ENCODE peak calls at places on chromosome 18, in ten cellular contexts. R, F, P, C, I, W, D, Y, Q and N are unnamed samples.

GRCh38 chr18:8260319-8260718 is 348.9 kb upstream of the RAB12 start:
- DNase-seq in R (no peak), Q (no peak), F (no peak), I (peak), D (no peak), W (no peak), Y (no peak), C (peak), P (peak), N (no peak)

GRCh38 chr18:46660955-46661749 is 4.1 kb upstream of the LOXHD1 start:
- DNase-seq in Q (no peak), R (no peak), Y (no peak), F (no peak), D (peak), C (peak), W (no peak), I (peak), P (peak), N (peak)

GRCh38 chr18:25814841-25815458 is 275.5 kb downstream of the SS18 start:
- DNase-seq in Y (no peak), R (no peak), I (no peak), F (no peak), W (no peak), P (no peak), Q (no peak), C (no peak), D (no peak), N (no peak)

GRCh38 chr18:4586729-4587128 is 131.6 kb upstream of the DLGAP1 start:
- DNase-seq in C (no peak), W (no peak), F (no peak), P (peak), Q (no peak), D (no peak), R (no peak), I (no peak), Y (no peak), N (no peak)

GRCh38 chr18:55161966-55162365 is 202.7 kb upstream of the CCDC68 start:
- DNase-seq in D (no peak), W (no peak), I (no peak), Q (no peak), C (no peak), R (no peak), Y (no peak), P (no peak), F (no peak), N (peak)

GRCh38 chr18:76266226-76266991 is 228.6 kb downstream of the ZNF516 start:
- DNase-seq in F (no peak), R (no peak), W (no peak), P (no peak), D (no peak), C (no peak), I (no peak), Y (no peak), Q (no peak), N (no peak)

GRCh38 chr18:54843302-54843701 is 15.0 kb downstream of the RAB27B start:
- DNase-seq in W (no peak), F (no peak), I (peak), D (no peak), R (no peak), P (no peak), Y (no peak), C (peak), Q (no peak), N (no peak)

GRCh38 chr18:79897940-79898625 is 53.4 kb downstream of the SLC66A2 start:
- DNase-seq in D (peak), F (no peak), I (no peak), Q (peak), P (no peak), W (no peak), Y (no peak), C (no peak), R (no peak), N (no peak)

GRCh38 chr18:6741786-6742185 is 12.3 kb downstream of the ARHGAP28 start:
- DNase-seq in Y (no peak), P (no peak), D (no peak), W (no peak), R (no peak), Q (no peak), C (no peak), F (no peak), I (no peak), N (no peak)

GRCh38 chr18:46408334-46408987 is 248.6 kb downstream of the LOXHD1 start:
- DNase-seq in D (no peak), Q (no peak), W (no peak), C (no peak), I (no peak), R (no peak), Y (no peak), F (no peak), P (no peak), N (no peak)

GRCh38 chr18:7812431-7813063 is 245.4 kb downstream of the PTPRM start:
- DNase-seq in C (peak), P (no peak), Y (no peak), D (no peak), W (peak), F (no peak), I (peak), Q (no peak), R (no peak), N (peak)

GRCh38 chr18:79507076-79507545 is 111.4 kb downstream of the NFATC1 start:
- DNase-seq in F (peak), P (no peak), Y (peak), Q (peak), C (peak), D (peak), W (no peak), R (peak), I (no peak), N (peak)

GRCh38 chr18:80023173-80023572 is 11.1 kb upstream of the RBFA start:
- DNase-seq in R (no peak), W (no peak), F (no peak), P (no peak), I (no peak), Y (no peak), C (peak), Q (no peak), D (no peak), N (no peak)

GRCh38 chr18:67108894-67109293 is 407.6 kb downstream of the DSEL start:
- DNase-seq in Q (no peak), P (no peak), Y (no peak), C (no peak), R (no peak), D (no peak), I (no peak), F (no peak), W (no peak), N (no peak)

GRCh38 chr18:61949946-61950345 is 57.1 kb upstream of the RNF152 start:
- DNase-seq in Y (no peak), D (no peak), I (peak), P (no peak), R (no peak), F (no peak), W (peak), Q (no peak), C (peak), N (peak)

DNA sequence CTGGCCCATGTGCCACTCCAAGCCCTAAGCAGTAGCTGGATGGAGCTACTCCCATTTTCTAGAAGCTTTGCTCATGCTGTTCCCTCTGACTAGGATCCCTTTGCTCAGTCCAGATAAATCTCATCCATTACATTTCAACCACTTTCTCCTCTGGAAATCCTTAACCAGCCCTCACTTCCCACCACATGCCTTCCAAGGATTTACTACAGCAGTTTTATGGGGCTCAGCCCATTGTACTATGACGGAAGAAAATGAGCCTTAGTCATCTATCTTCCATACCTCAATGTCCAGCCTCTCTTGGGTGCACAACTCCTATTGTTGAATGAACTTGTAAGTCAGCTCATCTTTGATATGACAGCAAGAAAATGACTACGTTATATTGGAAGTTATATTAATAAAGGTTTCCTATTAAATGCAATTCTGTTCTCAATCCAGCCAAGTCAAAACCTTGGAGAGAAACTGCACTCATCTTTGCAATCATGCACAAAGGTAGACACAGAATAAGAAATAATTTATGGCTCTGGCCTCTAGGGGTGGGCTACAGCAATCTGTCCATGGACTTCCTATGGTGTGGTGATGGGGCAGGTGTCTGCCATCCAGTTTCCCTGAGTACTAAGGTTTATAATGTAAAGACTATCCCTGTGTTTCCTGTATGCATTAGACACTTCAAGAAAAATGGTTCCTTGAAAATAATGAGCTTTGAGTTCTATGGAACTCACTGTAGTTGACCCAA is 3.4 kb downstream of the B4GALT6 start:
- DNase-seq in W (no peak), F (no peak), P (no peak), I (no peak), R (no peak), Q (no peak), C (peak), Y (no peak), D (no peak), N (peak)
- TF ChIP-seq CTCF in W (no peak), F (peak), P (no peak), I (peak), R (no peak), Q (no peak), C (peak), Y (peak), D (peak), N (peak)

GRCh38 chr18:45282101-45282812 is 333.0 kb upstream of the SLC14A2 start:
- DNase-seq in W (no peak), Y (no peak), P (peak), D (no peak), I (no peak), F (no peak), R (no peak), Q (no peak), C (no peak), N (no peak)
- TF ChIP-seq CTCF in W (no peak), Y (no peak), P (no peak), D (no peak), I (no peak), F (no peak), R (no peak), Q (no peak), C (no peak), N (no peak)

DNA sequence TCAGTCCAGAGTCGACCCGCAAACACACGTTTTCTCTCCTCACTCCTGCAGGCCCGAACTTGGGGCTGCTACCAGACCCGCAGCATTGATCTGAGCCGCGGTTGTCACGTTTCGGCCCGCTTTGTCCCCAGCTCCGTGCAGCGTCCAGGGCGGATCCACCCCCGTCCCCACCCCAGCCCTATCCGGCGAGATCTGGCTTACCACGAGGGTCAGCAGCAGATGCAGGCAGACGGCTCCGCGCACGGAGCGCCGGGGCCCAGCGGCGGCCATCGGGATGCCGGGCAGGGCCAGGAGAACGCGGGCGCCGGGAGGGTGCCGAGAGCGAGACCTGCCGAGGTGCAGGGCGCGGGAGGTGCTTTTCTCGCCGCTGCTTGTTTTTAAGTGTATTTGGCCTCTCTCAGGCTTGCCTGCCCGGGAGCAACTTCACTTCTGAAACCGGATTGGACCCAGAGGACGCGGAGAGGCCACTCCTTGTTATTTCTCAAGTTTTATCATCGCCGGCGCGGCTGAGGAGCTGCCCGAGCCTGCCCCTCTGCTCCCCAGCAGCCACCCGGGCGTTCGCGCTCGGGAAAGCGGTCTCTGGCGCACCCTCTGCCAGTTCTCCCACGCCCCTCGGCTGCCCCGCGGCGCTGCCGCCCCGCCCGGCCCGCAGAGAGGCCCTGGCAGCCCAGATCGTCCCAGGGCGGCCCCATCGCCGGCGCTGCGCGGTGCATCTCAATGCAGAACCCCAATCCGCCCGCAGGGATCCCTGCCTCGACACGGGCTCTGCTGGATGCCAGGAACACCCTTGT is at the start of gene DSC3:
- DNase-seq in F (no peak), W (no peak), C (peak), Y (peak), P (peak), I (no peak), R (no peak), Q (no peak), D (peak), N (no peak)
- TF ChIP-seq CTCF in F (no peak), W (no peak), C (no peak), Y (no peak), P (no peak), I (no peak), R (no peak), Q (no peak), D (no peak), N (no peak)

GRCh38 chr18:57863706-57864105 is 60.6 kb upstream of the ATP8B1 start:
- DNase-seq in C (peak), W (no peak), D (no peak), P (no peak), F (no peak), Q (no peak), Y (no peak), R (no peak), I (peak), N (no peak)

GRCh38 chr18:57856707-57857280 is 53.7 kb upstream of the ATP8B1 start:
- DNase-seq in P (no peak), W (no peak), Y (no peak), C (no peak), F (no peak), R (no peak), Q (no peak), D (no peak), I (no peak), N (no peak)

GRCh38 chr18:57854726-57855125 is 51.6 kb upstream of the ATP8B1 start:
- DNase-seq in I (peak), Y (no peak), C (no peak), W (no peak), D (no peak), Q (no peak), P (no peak), F (no peak), R (no peak), N (no peak)

GRCh38 chr18:57856128-57856527 is 53.0 kb upstream of the ATP8B1 start:
- DNase-seq in C (no peak), F (no peak), P (no peak), W (no peak), Q (no peak), R (no peak), I (no peak), Y (no peak), D (no peak), N (no peak)

DNA sequence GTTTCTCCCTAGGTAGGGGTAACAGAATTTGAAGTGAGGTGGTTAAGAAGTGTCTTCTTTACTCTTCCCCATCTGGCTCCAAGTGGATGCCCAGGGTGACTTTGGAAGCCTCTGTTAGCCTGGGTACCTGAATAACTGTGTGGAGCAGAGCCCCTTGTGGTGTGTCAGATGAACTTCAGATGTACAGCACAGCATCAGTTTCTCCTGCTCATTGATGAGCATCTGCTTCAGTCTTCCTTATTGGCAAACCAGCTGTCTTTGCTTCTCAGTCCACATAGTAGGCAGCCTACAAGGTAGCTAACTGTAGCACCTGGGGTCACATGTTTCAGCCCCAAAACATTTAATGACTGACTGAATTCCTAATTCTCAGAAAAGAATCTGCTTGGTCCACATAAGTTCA is 56.2 kb upstream of the ATP8B1 start:
- DNase-seq in W (no peak), Y (no peak), D (no peak), R (no peak), I (no peak), C (peak), F (no peak), Q (no peak), P (peak), N (no peak)
- TF ChIP-seq CTCF in W (peak), Y (no peak), D (peak), R (peak), I (peak), C (peak), F (no peak), Q (no peak), P (peak), N (peak)

GRCh38 chr18:48539406-48540328 is 836 bp downstream of the CTIF start:
- DNase-seq in W (no peak), R (peak), Y (no peak), D (peak), Q (peak), I (peak), F (no peak), P (peak), C (peak), N (peak)

GRCh38 chr18:48541026-48541746 is 2.4 kb downstream of the CTIF start:
- DNase-seq in Q (peak), C (peak), I (peak), R (peak), Y (peak), F (no peak), W (no peak), P (peak), D (peak), N (peak)

GRCh38 chr18:48541747-48542108 is 2.9 kb downstream of the CTIF start:
- DNase-seq in P (no peak), Q (no peak), F (no peak), Y (no peak), R (no peak), C (no peak), D (no peak), I (no peak), W (no peak), N (no peak)

GRCh38 chr18:48538531-48539405 is at the start of gene CTIF:
- DNase-seq in F (peak), R (peak), Y (peak), W (peak), P (peak), C (peak), I (peak), D (peak), Q (peak), N (peak)

GRCh38 chr18:48540329-48541025 is 1.6 kb downstream of the CTIF start:
- DNase-seq in D (peak), F (peak), W (no peak), Y (peak), P (peak), I (peak), Q (peak), C (peak), R (peak), N (peak)
- TF ChIP-seq CTCF in D (no peak), F (no peak), W (peak), Y (no peak), P (peak), I (peak), Q (no peak), C (no peak), R (no peak), N (peak)

GRCh38 chr18:78403371-78403770 is 576.2 kb upstream of the SALL3 start:
- DNase-seq in W (no peak), F (no peak), Y (no peak), P (no peak), R (no peak), Q (no peak), C (no peak), D (peak), I (no peak), N (no peak)

GRCh38 chr18:78399992-78400503 is 579.6 kb upstream of the SALL3 start:
- DNase-seq in W (no peak), F (no peak), D (peak), Q (no peak), C (no peak), Y (no peak), P (no peak), I (no peak), R (no peak), N (no peak)

GRCh38 chr18:78405763-78406162 is 573.9 kb upstream of the SALL3 start:
- DNase-seq in Y (no peak), W (no peak), R (no peak), I (no peak), F (no peak), D (peak), Q (no peak), P (no peak), C (no peak), N (no peak)

GRCh38 chr18:78402966-78403365 is 576.7 kb upstream of the SALL3 start:
- DNase-seq in D (peak), F (no peak), C (no peak), Y (no peak), W (no peak), R (no peak), Q (no peak), P (no peak), I (no peak), N (no peak)

GRCh38 chr18:78402440-78402839 is 577.2 kb upstream of the SALL3 start:
- DNase-seq in D (no peak), R (no peak), I (no peak), Q (no peak), Y (no peak), W (no peak), P (no peak), F (no peak), C (no peak), N (no peak)
- TF ChIP-seq CTCF in D (no peak), R (no peak), I (no peak), Q (no peak), Y (no peak), W (no peak), P (no peak), F (no peak), C (no peak), N (no peak)

GRCh38 chr18:74331404-74331803 is 15.8 kb downstream of the C18orf63 start:
- DNase-seq in I (peak), W (peak), D (no peak), Q (no peak), F (no peak), Y (no peak), R (no peak), C (peak), P (peak), N (peak)

GRCh38 chr18:74329688-74330205 is 14.1 kb downstream of the C18orf63 start:
- DNase-seq in Y (no peak), P (no peak), I (no peak), F (no peak), R (no peak), D (no peak), W (no peak), Q (no peak), C (no peak), N (no peak)

GRCh38 chr18:74328196-74328595 is 12.6 kb downstream of the C18orf63 start:
- DNase-seq in W (no peak), C (peak), P (no peak), R (no peak), D (no peak), Q (no peak), F (no peak), I (no peak), Y (no peak), N (peak)

GRCh38 chr18:74326238-74326637 is 10.6 kb downstream of the C18orf63 start:
- DNase-seq in Y (no peak), P (no peak), Q (no peak), C (no peak), I (peak), W (no peak), R (no peak), D (no peak), F (no peak), N (no peak)
- TF ChIP-seq CTCF in Y (no peak), P (no peak), Q (no peak), C (no peak), I (no peak), W (no peak), R (no peak), D (no peak), F (no peak), N (no peak)

GRCh38 chr18:75129717-75130477 is 79.0 kb downstream of the PTGR3 start:
- DNase-seq in R (no peak), D (peak), F (no peak), Y (no peak), P (no peak), I (no peak), C (no peak), Q (no peak), W (no peak), N (no peak)

GRCh38 chr18:75132068-75132467 is 76.9 kb downstream of the PTGR3 start:
- DNase-seq in Y (no peak), P (no peak), W (no peak), C (no peak), I (no peak), D (peak), R (no peak), Q (no peak), F (no peak), N (no peak)

GRCh38 chr18:75131455-75132000 is 77.4 kb downstream of the PTGR3 start:
- DNase-seq in P (no peak), C (no peak), W (no peak), D (peak), R (no peak), Y (no peak), F (no peak), I (no peak), Q (no peak), N (peak)

GRCh38 chr18:75128911-75129716 is 79.8 kb downstream of the PTGR3 start:
- DNase-seq in I (no peak), Y (no peak), P (no peak), W (no peak), F (no peak), R (no peak), C (no peak), Q (no peak), D (peak), N (no peak)

GRCh38 chr18:75130591-75131274 is 78.2 kb downstream of the PTGR3 start:
- DNase-seq in I (peak), D (peak), C (peak), Y (no peak), F (no peak), Q (no peak), W (no peak), P (no peak), R (no peak), N (peak)
- TF ChIP-seq CTCF in I (peak), D (no peak), C (no peak), Y (no peak), F (no peak), Q (no peak), W (peak), P (no peak), R (no peak), N (peak)

GRCh38 chr18:63025251-63025710 is 294.3 kb downstream of the BCL2 start:
- DNase-seq in D (peak), Y (no peak), F (no peak), I (no peak), Q (no peak), C (peak), P (no peak), W (no peak), R (no peak), N (no peak)
- TF ChIP-seq CTCF in D (peak), Y (no peak), F (no peak), I (peak), Q (peak), C (peak), P (no peak), W (no peak), R (peak), N (peak)